ENCODE peak calls at places on chromosomes 16 and 17, in five cellular contexts. One of them, this sample, is unnamed.

GRCh38 chr17:80529904-80530292 is 14.7 kb upstream of the RPTOR start:
- DNase-seq in mucosa of descending colon: no peak
- DNase-seq in ovary: no peak
- DNase-seq in NB4: no peak
- DNase-seq in NCI-H1436 treated with DMSO at 0.1 percent for 48 hours: no peak
- DNase-seq in this sample: no peak

GRCh38 chr17:15406081-15406480 is 61.3 kb downstream of the CDRT4 start:
- DNase-seq in ovary: no peak
- DNase-seq in NB4: no peak
- DNase-seq in mucosa of descending colon: no peak
- DNase-seq in NCI-H1436 treated with DMSO at 0.1 percent for 48 hours: no peak
- DNase-seq in this sample: no peak

GRCh38 chr16:66069576-66069975 is 296.9 kb upstream of the CDH5 start:
- DNase-seq in NB4: no peak
- DNase-seq in mucosa of descending colon: no peak
- DNase-seq in ovary: no peak
- DNase-seq in NCI-H1436 treated with DMSO at 0.1 percent for 48 hours: no peak
- DNase-seq in this sample: no peak

GRCh38 chr16:53224932-53225533 is 170.2 kb downstream of the CHD9 start:
- DNase-seq in NB4: peak
- DNase-seq in NCI-H1436 treated with DMSO at 0.1 percent for 48 hours: no peak
- DNase-seq in ovary: no peak
- DNase-seq in mucosa of descending colon: no peak
- DNase-seq in this sample: no peak

GRCh38 chr17:66952031-66952524 is 12.4 kb upstream of the CACNG4 start:
- DNase-seq in mucosa of descending colon: no peak
- DNase-seq in NCI-H1436 treated with DMSO at 0.1 percent for 48 hours: no peak
- DNase-seq in ovary: no peak
- DNase-seq in NB4: no peak
- DNase-seq in this sample: no peak

GRCh38 chr16:71367243-71367976 is 8.9 kb downstream of the CALB2 start:
- DNase-seq in NB4: peak
- DNase-seq in NCI-H1436 treated with DMSO at 0.1 percent for 48 hours: no peak
- DNase-seq in ovary: no peak
- DNase-seq in mucosa of descending colon: no peak
- DNase-seq in this sample: peak

GRCh38 chr16:50809561-50809960 is 67.7 kb downstream of the CYLD start:
- DNase-seq in mucosa of descending colon: no peak
- DNase-seq in NCI-H1436 treated with DMSO at 0.1 percent for 48 hours: no peak
- DNase-seq in NB4: no peak
- DNase-seq in ovary: no peak
- DNase-seq in this sample: no peak

GRCh38 chr17:77498875-77499698 is 358.3 kb downstream of the SEC14L1 start:
- DNase-seq in mucosa of descending colon: peak
- DNase-seq in ovary: no peak
- DNase-seq in NB4: no peak
- DNase-seq in NCI-H1436 treated with DMSO at 0.1 percent for 48 hours: no peak
- DNase-seq in this sample: peak

GRCh38 chr16:28923652-28924398 is 1.2 kb downstream of the RABEP2 start:
- DNase-seq in NB4: no peak
- DNase-seq in mucosa of descending colon: peak
- DNase-seq in NCI-H1436 treated with DMSO at 0.1 percent for 48 hours: no peak
- DNase-seq in ovary: no peak
- DNase-seq in this sample: peak

This sample was measured in testis.